ENCODE peak calls at places on chromosomes 4 and X, in ten cellular contexts. One of them, this sample, is unnamed.
A peak's percentile ranks its signal among the peaks of the same experiment; 100 is the strongest.

GRCh38 chrX:131068945-131069719 is 11.0 kb downstream of the ARHGAP36 start:
- DNase-seq in tibial artery: no peak
- DNase-seq in endothelial cell: peak; percentile 75
- DNase-seq in astrocyte of the spinal cord: no peak
- DNase-seq in GM20000: peak; percentile 26
- DNase-seq in neural crest cell: peak; percentile 77
- DNase-seq in hepatocyte: peak; percentile 54
- DNase-seq in cardiac muscle cell: peak; percentile 16
- DNase-seq in AG10803: peak; percentile 0
- DNase-seq in upper lobe of left lung: peak; percentile 53
- DNase-seq in this sample: no peak

GRCh38 chrX:47619486-47620302 is at the start of gene SYN1:
- DNase-seq in hepatocyte: peak; percentile 92
- DNase-seq in AG10803: peak; percentile 70
- DNase-seq in neural crest cell: peak; percentile 70
- DNase-seq in upper lobe of left lung: peak; percentile 95
- DNase-seq in GM20000: peak; percentile 94
- DNase-seq in tibial artery: peak; percentile 55
- DNase-seq in endothelial cell: peak; percentile 74
- DNase-seq in cardiac muscle cell: peak; percentile 90
- DNase-seq in astrocyte of the spinal cord: peak; percentile 74
- DNase-seq in this sample: peak; percentile 77

GRCh38 chrX:154013614-154014360 is 5.9 kb downstream of the IRAK1 start:
- DNase-seq in cardiac muscle cell: peak; percentile 36
- DNase-seq in AG10803: no peak
- DNase-seq in endothelial cell: peak; percentile 43
- DNase-seq in hepatocyte: peak; percentile 56
- DNase-seq in GM20000: peak; percentile 59
- DNase-seq in upper lobe of left lung: peak; percentile 85
- DNase-seq in astrocyte of the spinal cord: no peak
- DNase-seq in neural crest cell: peak; percentile 47
- DNase-seq in tibial artery: no peak
- DNase-seq in this sample: peak; percentile 38

GRCh38 chr4:28378109-28378830 is 1517.6 kb downstream of the STIM2 start:
- DNase-seq in astrocyte of the spinal cord: no peak
- DNase-seq in neural crest cell: no peak
- DNase-seq in upper lobe of left lung: no peak
- DNase-seq in endothelial cell: no peak
- DNase-seq in AG10803: peak; percentile 44
- DNase-seq in cardiac muscle cell: no peak
- DNase-seq in hepatocyte: no peak
- DNase-seq in GM20000: no peak
- DNase-seq in tibial artery: no peak
- DNase-seq in this sample: no peak

GRCh38 chr4:15232725-15233597 is 194.9 kb upstream of the C1QTNF7 start:
- DNase-seq in neural crest cell: no peak
- DNase-seq in endothelial cell: no peak
- DNase-seq in GM20000: peak; percentile 15
- DNase-seq in tibial artery: no peak
- DNase-seq in cardiac muscle cell: peak; percentile 46
- DNase-seq in astrocyte of the spinal cord: peak; percentile 94
- DNase-seq in hepatocyte: peak; percentile 25
- DNase-seq in upper lobe of left lung: no peak
- DNase-seq in AG10803: peak; percentile 58
- DNase-seq in this sample: no peak

GRCh38 chr4:149645790-149646189 is 169.9 kb downstream of the IQCM start:
- DNase-seq in AG10803: no peak
- DNase-seq in astrocyte of the spinal cord: no peak
- DNase-seq in GM20000: no peak
- DNase-seq in hepatocyte: peak; percentile 4
- DNase-seq in neural crest cell: no peak
- DNase-seq in cardiac muscle cell: no peak
- DNase-seq in upper lobe of left lung: no peak
- DNase-seq in endothelial cell: no peak
- DNase-seq in tibial artery: no peak
- DNase-seq in this sample: no peak

GRCh38 chr4:110091426-110091825 is 107.0 kb downstream of the ELOVL6 start:
- DNase-seq in AG10803: peak; percentile 64
- DNase-seq in endothelial cell: no peak
- DNase-seq in neural crest cell: no peak
- DNase-seq in cardiac muscle cell: peak; percentile 64
- DNase-seq in astrocyte of the spinal cord: peak; percentile 75
- DNase-seq in tibial artery: no peak
- DNase-seq in upper lobe of left lung: no peak
- DNase-seq in GM20000: no peak
- DNase-seq in hepatocyte: no peak
- DNase-seq in this sample: no peak

GRCh38 chrX:46180258-46180687 is 364.9 kb downstream of the ZNF674 start:
- DNase-seq in neural crest cell: no peak
- DNase-seq in AG10803: peak; percentile 98
- DNase-seq in endothelial cell: no peak
- DNase-seq in astrocyte of the spinal cord: peak; percentile 95
- DNase-seq in upper lobe of left lung: no peak
- DNase-seq in GM20000: no peak
- DNase-seq in tibial artery: no peak
- DNase-seq in cardiac muscle cell: peak; percentile 89
- DNase-seq in hepatocyte: no peak
- DNase-seq in this sample: peak; percentile 48

GRCh38 chrX:10648608-10649007 is 28.2 kb upstream of the MID1 start:
- DNase-seq in AG10803: peak; percentile 74
- DNase-seq in astrocyte of the spinal cord: peak; percentile 58
- DNase-seq in tibial artery: no peak
- DNase-seq in upper lobe of left lung: no peak
- DNase-seq in neural crest cell: no peak
- DNase-seq in hepatocyte: peak; percentile 24
- DNase-seq in cardiac muscle cell: peak; percentile 59
- DNase-seq in endothelial cell: no peak
- DNase-seq in GM20000: no peak
- DNase-seq in this sample: no peak

GRCh38 chrX:19513383-19513782 is 1.9 kb downstream of the MAP3K15 start:
- DNase-seq in endothelial cell: no peak
- DNase-seq in upper lobe of left lung: no peak
- DNase-seq in neural crest cell: no peak
- DNase-seq in cardiac muscle cell: no peak
- DNase-seq in astrocyte of the spinal cord: no peak
- DNase-seq in hepatocyte: no peak
- DNase-seq in GM20000: no peak
- DNase-seq in AG10803: no peak
- DNase-seq in tibial artery: no peak
- DNase-seq in this sample: no peak

GRCh38 chrX:19517965-19518364 is 2.7 kb upstream of the MAP3K15 start:
- DNase-seq in GM20000: no peak
- DNase-seq in endothelial cell: no peak
- DNase-seq in hepatocyte: no peak
- DNase-seq in neural crest cell: no peak
- DNase-seq in astrocyte of the spinal cord: no peak
- DNase-seq in tibial artery: no peak
- DNase-seq in upper lobe of left lung: no peak
- DNase-seq in AG10803: no peak
- DNase-seq in cardiac muscle cell: no peak
- DNase-seq in this sample: no peak

GRCh38 chrX:19514791-19515614 is at the start of gene MAP3K15:
- DNase-seq in neural crest cell: peak; percentile 29
- DNase-seq in upper lobe of left lung: peak; percentile 87
- DNase-seq in hepatocyte: peak; percentile 39
- DNase-seq in endothelial cell: peak; percentile 42
- DNase-seq in GM20000: peak; percentile 62
- DNase-seq in astrocyte of the spinal cord: no peak
- DNase-seq in cardiac muscle cell: peak; percentile 8
- DNase-seq in tibial artery: no peak
- DNase-seq in AG10803: peak; percentile 1
- DNase-seq in this sample: peak; percentile 69

GRCh38 chrX:19512961-19513360 is 2.3 kb downstream of the MAP3K15 start:
- DNase-seq in upper lobe of left lung: no peak
- DNase-seq in tibial artery: no peak
- DNase-seq in endothelial cell: no peak
- DNase-seq in GM20000: peak; percentile 5
- DNase-seq in astrocyte of the spinal cord: no peak
- DNase-seq in neural crest cell: no peak
- DNase-seq in hepatocyte: no peak
- DNase-seq in cardiac muscle cell: no peak
- DNase-seq in AG10803: no peak
- DNase-seq in this sample: no peak

DNA sequence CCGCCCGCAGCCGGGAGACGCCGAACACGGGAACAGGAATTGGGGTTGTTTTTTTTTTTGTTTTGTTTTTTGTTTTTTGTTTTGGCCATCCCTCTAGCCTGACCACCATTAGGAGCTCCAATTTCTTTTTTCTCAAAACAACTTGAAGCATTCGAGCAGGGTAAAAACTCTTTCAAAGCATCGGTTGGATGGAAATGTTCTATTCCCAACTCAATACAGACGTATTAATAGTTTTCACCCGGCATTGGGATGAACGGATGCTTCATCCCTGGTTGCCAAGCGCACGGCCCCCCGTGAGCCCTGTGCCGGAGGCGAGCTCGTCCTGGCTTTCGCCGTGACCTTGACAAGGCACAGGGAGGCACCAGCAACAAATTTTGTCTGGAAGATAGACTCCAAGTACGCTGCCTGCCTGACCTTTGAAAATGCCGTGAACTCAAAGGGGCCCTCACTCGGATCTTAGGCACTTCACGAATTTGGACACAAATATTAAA is 352 bp upstream of the MAP3K15 start:
- DNase-seq in cardiac muscle cell: no peak
- DNase-seq in AG10803: no peak
- DNase-seq in endothelial cell: no peak
- DNase-seq in upper lobe of left lung: peak; percentile 39
- DNase-seq in neural crest cell: no peak
- DNase-seq in tibial artery: no peak
- DNase-seq in GM20000: peak; percentile 5
- DNase-seq in astrocyte of the spinal cord: no peak
- DNase-seq in hepatocyte: no peak
- DNase-seq in this sample: no peak
- TF ChIP-seq CTCF in cardiac muscle cell: no peak
- TF ChIP-seq CTCF in AG10803: no peak
- TF ChIP-seq CTCF in endothelial cell: peak; percentile 52
- TF ChIP-seq CTCF in upper lobe of left lung: no peak
- TF ChIP-seq CTCF in neural crest cell: no peak
- TF ChIP-seq CTCF in tibial artery: no peak
- TF ChIP-seq CTCF in GM20000: peak; percentile 12
- TF ChIP-seq CTCF in astrocyte of the spinal cord: peak; percentile 4
- TF ChIP-seq CTCF in hepatocyte: no peak
- TF ChIP-seq CTCF in this sample: peak; percentile 54

DNA sequence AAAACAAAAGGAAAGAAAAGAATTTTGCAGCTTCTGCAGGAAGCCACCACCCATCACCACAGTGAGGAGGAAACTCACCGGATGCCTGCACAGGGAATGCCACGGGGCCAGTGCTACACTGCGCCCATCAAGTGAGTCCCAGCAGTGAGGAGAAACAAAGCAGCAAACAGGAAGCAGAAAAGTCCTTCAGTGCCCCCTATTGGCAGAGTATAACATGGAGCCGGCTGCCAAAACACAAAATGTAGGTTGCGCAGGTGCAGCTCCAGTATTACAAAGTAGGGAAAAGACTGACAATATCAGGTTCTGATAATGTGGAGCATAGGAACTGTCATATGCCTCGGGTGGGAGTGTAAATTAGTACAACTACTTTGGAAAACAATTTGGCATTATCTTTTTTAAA is 23.3 kb upstream of the SCML2 start:
- DNase-seq in endothelial cell: peak; percentile 34
- DNase-seq in hepatocyte: peak; percentile 25
- DNase-seq in upper lobe of left lung: no peak
- DNase-seq in GM20000: peak; percentile 27
- DNase-seq in cardiac muscle cell: peak; percentile 35
- DNase-seq in tibial artery: no peak
- DNase-seq in AG10803: peak; percentile 18
- DNase-seq in neural crest cell: peak; percentile 12
- DNase-seq in astrocyte of the spinal cord: no peak
- DNase-seq in this sample: peak; percentile 29
- TF ChIP-seq CTCF in endothelial cell: peak; percentile 58
- TF ChIP-seq CTCF in hepatocyte: peak; percentile 39
- TF ChIP-seq CTCF in upper lobe of left lung: peak; percentile 27
- TF ChIP-seq CTCF in GM20000: no peak
- TF ChIP-seq CTCF in cardiac muscle cell: peak; percentile 49
- TF ChIP-seq CTCF in tibial artery: peak; percentile 27
- TF ChIP-seq CTCF in AG10803: peak; percentile 58
- TF ChIP-seq CTCF in neural crest cell: peak; percentile 58
- TF ChIP-seq CTCF in astrocyte of the spinal cord: peak; percentile 52
- TF ChIP-seq CTCF in this sample: peak; percentile 25

GRCh38 chr4:176191974-176192373 is 3.4 kb downstream of the SPATA4 start:
- DNase-seq in AG10803: peak; percentile 43
- DNase-seq in neural crest cell: no peak
- DNase-seq in cardiac muscle cell: no peak
- DNase-seq in tibial artery: no peak
- DNase-seq in upper lobe of left lung: no peak
- DNase-seq in astrocyte of the spinal cord: peak; percentile 14
- DNase-seq in GM20000: no peak
- DNase-seq in endothelial cell: no peak
- DNase-seq in hepatocyte: no peak
- DNase-seq in this sample: no peak
- TF ChIP-seq CTCF in AG10803: peak; percentile 14
- TF ChIP-seq CTCF in neural crest cell: no peak
- TF ChIP-seq CTCF in cardiac muscle cell: no peak
- TF ChIP-seq CTCF in tibial artery: no peak
- TF ChIP-seq CTCF in upper lobe of left lung: no peak
- TF ChIP-seq CTCF in astrocyte of the spinal cord: no peak
- TF ChIP-seq CTCF in GM20000: no peak
- TF ChIP-seq CTCF in endothelial cell: no peak
- TF ChIP-seq CTCF in hepatocyte: no peak
- TF ChIP-seq CTCF in this sample: no peak

GRCh38 chr4:62407534-62407933 is 1207.4 kb downstream of the ADGRL3 start:
- DNase-seq in cardiac muscle cell: no peak
- DNase-seq in neural crest cell: no peak
- DNase-seq in GM20000: no peak
- DNase-seq in upper lobe of left lung: no peak
- DNase-seq in AG10803: no peak
- DNase-seq in astrocyte of the spinal cord: no peak
- DNase-seq in hepatocyte: no peak
- DNase-seq in tibial artery: no peak
- DNase-seq in endothelial cell: no peak
- DNase-seq in this sample: no peak
- TF ChIP-seq CTCF in cardiac muscle cell: no peak
- TF ChIP-seq CTCF in neural crest cell: no peak
- TF ChIP-seq CTCF in GM20000: no peak
- TF ChIP-seq CTCF in upper lobe of left lung: no peak
- TF ChIP-seq CTCF in AG10803: no peak
- TF ChIP-seq CTCF in astrocyte of the spinal cord: no peak
- TF ChIP-seq CTCF in hepatocyte: no peak
- TF ChIP-seq CTCF in tibial artery: no peak
- TF ChIP-seq CTCF in endothelial cell: no peak
- TF ChIP-seq CTCF in this sample: no peak

This sample was measured in Calu3.